ENCODE peak calls at places on chromosomes 1 and 21, in four cellular contexts. H, T, L and Z are unnamed samples.

GRCh38 chr1:192788184-192788583 is 20.7 kb upstream of the RGS2 start:
- DNase-seq in H (no peak), T (no peak), L (peak; percentile 4), Z (no peak)

GRCh38 chr1:29508458-29509107 is 272.3 kb downstream of the PTPRU start:
- DNase-seq in H (no peak), T (no peak), L (no peak), Z (no peak)

GRCh38 chr1:40787733-40788560 is 4.4 kb downstream of the KCNQ4 start:
- DNase-seq in H (no peak), T (no peak), L (no peak), Z (no peak)

GRCh38 chr21:35697321-35697808 is 363.0 kb downstream of the SETD4 start:
- DNase-seq in H (no peak), T (peak; percentile 75), L (no peak), Z (no peak)

GRCh38 chr1:185010361-185010760 is 35.0 kb upstream of the RNF2 start:
- DNase-seq in H (no peak), T (no peak), L (no peak), Z (no peak)

GRCh38 chr1:7847599-7847998 is 5.3 kb downstream of the UTS2 start:
- DNase-seq in H (no peak), T (no peak), L (no peak), Z (no peak)

GRCh38 chr1:248872752-248873408 is 14.0 kb upstream of the ZNF692 start:
- DNase-seq in H (peak; percentile 35), T (peak; percentile 77), L (peak; percentile 75), Z (no peak)

GRCh38 chr1:22111115-22111514 is 31.8 kb downstream of the WNT4 start:
- DNase-seq in H (no peak), T (no peak), L (no peak), Z (no peak)

GRCh38 chr1:32900956-32901822 is at the start of gene TMEM54:
- DNase-seq in H (no peak), T (peak; percentile 69), L (no peak), Z (no peak)

GRCh38 chr1:39378377-39378776 is 113.1 kb upstream of the BMP8A start:
- DNase-seq in H (no peak), T (no peak), L (no peak), Z (no peak)

GRCh38 chr1:196611873-196612272 is 3.6 kb upstream of the KCNT2 start:
- DNase-seq in H (no peak), T (no peak), L (no peak), Z (no peak)

GRCh38 chr1:188170446-188170845 is 1341.7 kb downstream of the PLA2G4A start:
- DNase-seq in H (no peak), T (no peak), L (no peak), Z (peak; percentile 31)

GRCh38 chr1:74963120-74963519 is 171.1 kb upstream of the LHX8 start:
- DNase-seq in H (no peak), T (no peak), L (no peak), Z (no peak)

GRCh38 chr1:30450148-30450817 is 273.1 kb downstream of the MATN1 start:
- DNase-seq in H (no peak), T (no peak), L (no peak), Z (no peak)

GRCh38 chr1:226438007-226438406 is 30.1 kb upstream of the PARP1 start:
- DNase-seq in H (no peak), T (no peak), L (no peak), Z (no peak)

GRCh38 chr21:17463441-17463840 is 49.4 kb upstream of the CXADR start:
- DNase-seq in H (peak; percentile 79), T (no peak), L (no peak), Z (no peak)

GRCh38 chr1:152186556-152187285 is 27.7 kb upstream of the RPTN start:
- DNase-seq in H (no peak), T (no peak), L (no peak), Z (no peak)

GRCh38 chr1:235047331-235047871 is 81.2 kb downstream of the TOMM20 start:
- DNase-seq in H (no peak), T (peak; percentile 20), L (no peak), Z (no peak)

GRCh38 chr1:35845766-35846165 is 37.2 kb upstream of the AGO1 start:
- DNase-seq in H (no peak), T (no peak), L (no peak), Z (no peak)

GRCh38 chr1:66396212-66396890 is 137.6 kb upstream of the SGIP1 start:
- DNase-seq in H (peak; percentile 39), T (peak; percentile 52), L (no peak), Z (no peak)

GRCh38 chr1:110873856-110874255 is 908 bp downstream of the CD53 start:
- DNase-seq in H (no peak), T (no peak), L (no peak), Z (no peak)

GRCh38 chr1:91621907-91622306 is 121.3 kb downstream of the CDC7 start:
- DNase-seq in H (no peak), T (no peak), L (no peak), Z (no peak)

GRCh38 chr1:117087686-117088085 is 27.6 kb downstream of the TTF2 start:
- DNase-seq in H (no peak), T (no peak), L (no peak), Z (no peak)

GRCh38 chr1:107547363-107548155 is 406.7 kb downstream of the NTNG1 start:
- DNase-seq in H (no peak), T (no peak), L (no peak), Z (no peak)

GRCh38 chr1:19704247-19705113 is 39.8 kb downstream of the HTR6 start:
- DNase-seq in H (no peak), T (peak; percentile 67), L (peak; percentile 38), Z (peak; percentile 13)

GRCh38 chr1:84504580-84505021 is 1.6 kb upstream of the SPATA1 start:
- DNase-seq in H (no peak), T (no peak), L (no peak), Z (no peak)

GRCh38 chr1:72100766-72101165 is 181.6 kb downstream of the NEGR1 start:
- DNase-seq in H (no peak), T (no peak), L (no peak), Z (no peak)

GRCh38 chr1:157203166-157203565 is 65.0 kb upstream of the ETV3 start:
- DNase-seq in H (no peak), T (no peak), L (no peak), Z (no peak)

GRCh38 chr21:44267655-44268142 is 6.0 kb upstream of the DNMT3L start:
- DNase-seq in H (no peak), T (no peak), L (no peak), Z (no peak)

GRCh38 chr1:43522776-43523480 is 7.8 kb upstream of the PTPRF start:
- DNase-seq in H (peak; percentile 92), T (no peak), L (peak; percentile 84), Z (no peak)

GRCh38 chr1:33459766-33460543 is 12.5 kb upstream of the ZSCAN20 start:
- DNase-seq in H (no peak), T (no peak), L (no peak), Z (no peak)

GRCh38 chr1:25821630-25822091 is 1.9 kb downstream of the MTFR1L start:
- DNase-seq in H (no peak), T (no peak), L (no peak), Z (no peak)

GRCh38 chr1:25825605-25826004 is 5.9 kb downstream of the MTFR1L start:
- DNase-seq in H (no peak), T (no peak), L (no peak), Z (no peak)

GRCh38 chr1:25829046-25829445 is 9.3 kb downstream of the MTFR1L start:
- DNase-seq in H (no peak), T (no peak), L (no peak), Z (no peak)

GRCh38 chr1:25828491-25828890 is 8.7 kb downstream of the MTFR1L start:
- DNase-seq in H (no peak), T (no peak), L (no peak), Z (no peak)

DNA sequence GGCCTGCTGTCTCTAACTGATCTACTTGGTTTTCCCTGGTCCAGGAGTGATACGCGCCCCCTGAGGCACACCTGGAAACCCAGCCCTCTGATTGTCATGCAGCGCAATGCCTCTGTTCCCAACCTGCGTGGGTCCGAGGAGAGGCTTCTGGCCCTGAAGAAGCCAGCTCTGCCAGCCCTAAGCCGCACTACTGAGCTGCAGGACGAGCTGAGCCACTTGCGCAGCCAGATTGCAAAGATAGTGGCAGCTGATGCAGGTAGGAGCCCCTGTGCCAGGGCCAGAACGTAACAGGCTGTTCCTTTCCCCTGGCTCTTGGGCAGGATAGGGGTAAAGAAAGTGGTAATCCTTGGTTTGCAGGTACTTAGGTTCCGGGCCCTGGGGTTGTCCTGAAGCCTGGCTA is 6.8 kb downstream of the MTFR1L start:
- DNase-seq in H (no peak), T (no peak), L (no peak), Z (no peak)
- H3K4me3 ChIP-seq in H (no peak overlapping the region), T (no peak overlapping the region), L (no peak overlapping the region), Z (no peak overlapping the region)

DNA sequence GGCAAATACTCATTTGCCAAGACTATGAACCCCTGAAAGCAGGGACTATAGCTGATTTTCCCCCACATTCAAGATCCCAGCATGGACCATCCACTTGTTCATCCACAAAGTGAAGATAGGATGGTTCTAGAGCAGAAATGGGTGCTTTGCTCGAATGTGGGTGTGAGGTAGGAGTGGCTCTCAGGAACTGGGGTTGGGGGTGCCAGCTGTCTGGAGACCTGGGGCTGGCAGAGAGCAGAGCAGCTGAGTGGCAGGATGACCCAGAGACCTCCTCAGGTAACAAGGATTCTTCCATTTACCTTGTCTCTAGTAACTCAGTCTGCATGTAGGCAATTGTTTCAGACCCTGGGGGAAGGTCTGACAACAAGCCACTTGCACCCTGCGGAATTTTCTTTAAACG is 6.0 kb downstream of the S100A9 start:
- DNase-seq in H (no peak), T (no peak), L (no peak), Z (no peak)
- TF ChIP-seq CTCF in H (no peak), T (no peak), L (no peak), Z (no peak)

GRCh38 chr1:99560192-99561040 is 85.5 kb upstream of the PALMD start:
- DNase-seq in H (no peak), T (no peak), L (no peak), Z (no peak)

GRCh38 chr1:99561952-99562351 is 84.0 kb upstream of the PALMD start:
- DNase-seq in H (no peak), T (no peak), L (no peak), Z (no peak)

GRCh38 chr1:99559166-99559565 is 86.7 kb upstream of the PALMD start:
- DNase-seq in H (no peak), T (no peak), L (no peak), Z (no peak)

GRCh38 chr1:99557556-99558256 is 88.2 kb upstream of the PALMD start:
- DNase-seq in H (peak; percentile 40), T (no peak), L (no peak), Z (no peak)

GRCh38 chr1:99558539-99558938 is 87.4 kb upstream of the PALMD start:
- DNase-seq in H (no peak), T (no peak), L (no peak), Z (no peak)
- H3K4me3 ChIP-seq in H (no peak overlapping the region), T (no peak overlapping the region), L (no peak overlapping the region), Z (no peak overlapping the region)

DNA sequence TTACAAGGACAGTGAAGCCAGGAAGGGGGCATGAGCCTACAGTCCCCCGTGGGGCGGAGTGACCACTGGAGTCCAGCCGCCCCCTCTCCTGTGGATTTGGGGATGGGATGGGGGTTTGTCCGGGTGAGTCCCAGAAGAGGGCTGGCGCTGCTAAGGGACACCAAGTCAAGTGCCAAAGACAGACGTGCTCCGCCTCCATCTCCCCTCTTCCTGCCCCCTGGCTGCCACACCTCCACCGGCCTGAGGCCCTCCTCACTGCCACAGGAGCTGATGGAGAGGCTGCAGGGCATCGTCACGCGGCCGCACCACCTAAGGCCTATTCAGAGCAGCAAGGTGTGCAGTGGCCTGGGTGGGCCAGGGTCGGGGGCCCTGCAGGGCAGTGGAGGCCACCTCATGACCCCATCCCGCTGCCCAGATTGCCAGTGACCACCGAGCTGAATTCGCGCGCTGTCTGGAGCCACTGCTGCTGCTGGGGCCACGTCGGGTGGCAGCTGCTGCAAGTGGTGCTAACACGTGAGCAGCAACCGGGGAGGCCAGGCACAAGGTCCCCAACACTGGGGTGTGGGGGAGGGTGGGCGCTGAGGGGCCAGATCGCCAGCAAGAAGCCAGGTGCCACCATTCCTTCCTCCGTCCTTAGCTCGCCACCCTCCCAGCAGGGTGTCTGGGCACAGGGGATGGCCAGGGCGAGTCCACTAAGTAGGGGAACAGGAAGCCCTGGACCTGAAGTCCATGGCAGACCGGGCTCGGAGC is 4.9 kb downstream of the RNF207 start:
- DNase-seq in H (no peak), T (no peak), L (no peak), Z (no peak)
- TF ChIP-seq CTCF in H (no peak), T (no peak), L (no peak), Z (no peak)